ENCODE peak calls at places on chromosomes 5 and 9, in seven cellular contexts. H is small intestine; B is trophoblast cell; M is CD4-positive, alpha-beta T cell; F is tibial nerve; V is brain microvascular endothelial cell; G is CD4-positive, alpha-beta memory T cell. C is an unnamed sample. For H3K27me3, the result is how much of the 10 kb centered on the place peaks cover.

GRCh38 chr9:16704489-16705111 is 165.9 kb downstream of the BNC2 start:
- DNase-seq in V (peak), B (no peak), M (no peak), G (no peak), F (no peak), H (no peak), C (peak)

GRCh38 chr5:94422819-94423218 is 195.6 kb downstream of the KIAA0825 start:
- DNase-seq in V (peak), M (no peak), F (no peak), B (no peak), H (no peak), G (no peak), C (peak)

GRCh38 chr5:58451732-58452565 is 7.9 kb downstream of the PLK2 start:
- DNase-seq in V (no peak), G (no peak), B (no peak), F (no peak), H (no peak), M (no peak), C (no peak)

GRCh38 chr5:168118042-168118668 is 173.3 kb upstream of the WWC1 start:
- DNase-seq in F (no peak), V (no peak), H (peak), M (no peak), B (no peak), G (no peak), C (no peak)

GRCh38 chr5:127063236-127063913 is 9.9 kb downstream of the C5orf63 start:
- DNase-seq in M (no peak), V (no peak), F (no peak), G (no peak), H (no peak), B (no peak), C (no peak)

GRCh38 chr5:139925163-139925562 is 117.9 kb downstream of the NRG2 start:
- DNase-seq in H (no peak), M (no peak), G (no peak), V (no peak), B (no peak), F (no peak), C (no peak)

GRCh38 chr9:96420468-96421219 is 2.5 kb upstream of the ZNF367 start:
- DNase-seq in F (peak), H (peak), B (peak), M (no peak), G (no peak), V (peak), C (peak)

GRCh38 chr5:132363431-132364112 is 5.9 kb upstream of the SLC22A5 start:
- DNase-seq in H (peak), F (peak), G (no peak), V (peak), M (no peak), B (no peak), C (peak)

GRCh38 chr5:77302247-77302646 is 91.8 kb downstream of the PDE8B start:
- DNase-seq in F (no peak), H (no peak), M (no peak), V (no peak), G (no peak), B (no peak), C (no peak)

GRCh38 chr5:91293131-91293530 is 90.0 kb downstream of the ARRDC3 start:
- DNase-seq in F (no peak), B (no peak), V (peak), H (no peak), G (no peak), M (no peak), C (peak)

GRCh38 chr5:137735531-137736284 is at the start of gene KLHL3:
- DNase-seq in H (peak), G (peak), M (peak), F (no peak), B (no peak), V (peak), C (peak)

GRCh38 chr9:114957558-114957957 is 27.2 kb upstream of the TNFSF8 start:
- DNase-seq in F (no peak), M (no peak), G (no peak), B (no peak), V (no peak), H (no peak), C (no peak)

GRCh38 chr9:137149942-137150484 is 11.1 kb downstream of the GRIN1 start:
- DNase-seq in M (no peak), H (no peak), G (no peak), F (no peak), V (no peak), B (no peak), C (no peak)

GRCh38 chr5:143191720-143192119 is 211.8 kb downstream of the NR3C1 start:
- DNase-seq in G (no peak), M (no peak), B (no peak), H (no peak), F (no peak), V (no peak), C (no peak)
- H3K27me3 ChIP-seq in G (under half), M (under half), B (under half), H (under half), F (under half), V (under half), C (under half)

DNA sequence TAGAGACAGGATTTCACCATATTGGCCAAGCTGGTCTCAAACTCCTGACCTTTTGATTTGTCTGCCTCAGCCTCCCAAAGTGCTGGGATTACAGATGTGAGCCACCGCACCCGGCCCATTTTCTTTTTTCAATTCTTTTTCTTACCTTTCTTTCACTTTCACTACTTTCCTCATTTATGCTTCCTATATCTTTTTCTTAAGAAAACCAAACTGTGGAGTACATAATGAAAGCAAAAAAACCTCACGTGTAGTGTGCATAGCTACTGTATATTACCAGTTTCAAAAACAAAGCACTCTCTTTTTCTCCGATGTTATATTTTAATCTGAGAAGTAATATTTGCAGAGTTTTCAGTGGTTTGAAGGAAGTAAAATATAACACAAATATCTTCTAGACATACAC is 8.0 kb upstream of the CAST start:
- DNase-seq in V (no peak), G (no peak), F (no peak), H (no peak), M (no peak), B (no peak), C (no peak)
- H3K27me3 ChIP-seq in V (under half), G (under half), F (under half), H (under half), M (under half), B (under half), C (under half)

DNA sequence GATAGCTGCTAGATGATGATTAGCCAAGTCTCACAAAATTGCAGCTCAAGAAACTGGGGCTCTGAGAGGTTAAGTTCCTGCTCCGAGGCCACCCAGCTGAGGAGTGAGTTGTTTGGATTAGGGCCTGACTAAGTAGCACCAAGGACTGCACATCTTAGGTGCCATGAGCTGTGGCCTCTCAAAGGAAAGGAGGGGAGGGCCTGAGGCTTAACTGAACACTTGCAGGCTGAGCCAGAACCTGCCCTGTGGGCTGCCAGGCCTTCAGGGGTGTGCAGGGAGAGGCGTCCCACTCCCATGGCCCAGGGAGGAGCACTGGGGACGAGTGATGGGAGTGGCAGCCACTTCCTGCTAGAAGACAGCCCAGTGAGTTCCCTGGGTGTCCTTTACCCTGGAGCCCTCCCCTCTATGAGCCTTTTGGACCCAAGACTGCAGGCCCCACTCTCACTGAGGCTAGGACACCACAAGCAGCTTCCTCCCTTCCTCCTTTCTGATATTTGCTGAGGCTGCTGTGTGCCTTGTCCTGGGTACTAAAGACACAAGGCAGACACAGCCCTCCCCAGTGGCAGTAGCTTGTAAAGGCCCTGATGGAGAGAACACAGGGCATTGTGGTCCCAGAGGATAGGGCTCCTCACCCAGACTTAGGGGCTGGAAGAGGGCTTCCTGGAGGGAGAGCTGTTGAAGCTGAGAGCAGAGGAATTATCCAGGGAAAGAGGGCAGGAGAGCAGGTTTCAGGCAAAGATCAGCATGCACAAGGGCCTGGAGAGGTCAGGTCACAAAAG is 22.1 kb downstream of the LMX1B start:
- DNase-seq in F (no peak), B (no peak), G (no peak), H (no peak), M (no peak), V (no peak), C (no peak)
- H3K27me3 ChIP-seq in F (half or more), B (under half), G (under half), H (under half), M (half or more), V (under half), C (under half)

DNA sequence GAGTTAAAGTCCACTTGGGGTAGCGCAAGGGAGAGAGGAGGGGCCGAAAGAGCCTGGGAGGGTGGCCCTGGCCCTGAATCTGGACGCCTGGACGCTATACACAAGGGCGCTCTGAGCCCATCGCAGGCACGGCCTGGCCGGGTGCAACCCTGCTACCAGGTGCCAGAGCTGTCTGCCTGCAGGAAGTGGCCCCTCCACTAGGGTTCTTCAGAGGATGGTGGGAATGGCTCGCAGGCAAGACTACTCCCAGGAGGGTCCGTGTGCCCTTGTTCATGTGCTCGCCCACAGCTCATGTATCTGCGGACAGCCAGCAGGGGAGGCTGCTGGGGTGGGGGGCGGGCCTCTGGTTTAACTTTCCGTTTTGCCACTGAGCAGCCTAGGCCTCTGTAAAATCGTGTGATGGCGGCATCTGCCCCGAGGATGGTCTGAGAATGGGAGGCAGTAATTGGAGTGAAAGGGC is 1.4 kb upstream of the NKD2 start:
- DNase-seq in B (no peak), M (peak), H (no peak), F (no peak), V (no peak), G (no peak), C (peak)
- H3K27me3 ChIP-seq in B (under half), M (half or more), H (under half), F (under half), V (half or more), G (under half), C (half or more)

GRCh38 chr9:71850996-71851395 is 60.0 kb downstream of the ABHD17B start:
- DNase-seq in G (no peak), F (no peak), V (no peak), H (no peak), B (peak), M (no peak), C (no peak)
- H3K27me3 ChIP-seq in G (under half), F (under half), V (under half), H (under half), B (under half), M (under half), C (under half)

GRCh38 chr9:135516132-135516860 is 4.9 kb upstream of the LCN1 start:
- DNase-seq in B (no peak), F (no peak), V (no peak), G (no peak), H (no peak), M (no peak), C (no peak)

GRCh38 chr9:135515541-135515951 is 5.7 kb upstream of the LCN1 start:
- DNase-seq in B (no peak), F (no peak), V (no peak), M (no peak), H (no peak), G (no peak), C (no peak)

GRCh38 chr9:135515083-135515511 is 6.1 kb upstream of the LCN1 start:
- DNase-seq in G (no peak), V (no peak), H (no peak), M (peak), B (no peak), F (no peak), C (no peak)

GRCh38 chr9:135519179-135519971 is 1.9 kb upstream of the LCN1 start:
- DNase-seq in G (no peak), B (no peak), F (no peak), H (no peak), M (no peak), V (no peak), C (no peak)

DNA sequence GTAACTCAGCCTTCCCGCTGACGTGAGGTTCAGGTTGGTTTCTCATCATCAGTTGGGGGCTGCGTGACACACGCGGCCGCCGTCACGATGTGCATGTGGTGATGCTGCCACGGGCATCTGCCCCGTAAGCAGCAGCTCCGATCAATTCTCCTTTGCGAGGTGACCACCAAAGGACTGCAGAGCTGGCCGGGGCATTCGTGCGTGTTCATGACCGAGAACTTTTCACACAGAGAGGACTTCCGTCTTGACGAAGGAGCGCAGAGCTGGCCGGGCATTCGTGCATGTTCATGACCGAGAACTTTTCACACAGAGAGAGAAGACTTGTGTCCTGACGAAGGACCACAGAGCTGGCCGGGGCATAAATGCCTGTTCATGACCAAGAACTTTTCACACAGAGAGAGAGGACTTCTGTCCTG is 3.8 kb upstream of the LCN1 start:
- DNase-seq in G (no peak), H (no peak), M (no peak), F (no peak), B (no peak), V (no peak), C (no peak)
- H3K27me3 ChIP-seq in G (under half), H (under half), M (under half), F (under half), B (under half), V (under half), C (under half)